ENCODE peak calls at places on chromosomes 1 and 21, in eight cellular contexts. E is AG08396, A is Panc1, J is dermis microvascular lymphatic vessel endothelial cell, F is hypothalamus, D is stomach, L is DND-41, Q is fibroblast of lung. Y is an unnamed sample.

GRCh38 chr1:29245876-29246275 is 9.6 kb downstream of the PTPRU start:
- DNase-seq in E (peak), A (peak), J (peak), F (no peak), D (no peak), L (peak), Q (peak), Y (no peak)

GRCh38 chr1:25820247-25821111 is 725 bp downstream of the MTFR1L start:
- DNase-seq in E (peak), A (no peak), J (peak), F (no peak), D (peak), L (peak), Q (peak), Y (no peak)

GRCh38 chr1:226723640-226724532 is 15.2 kb downstream of the ITPKB start:
- DNase-seq in E (peak), A (no peak), J (peak), F (no peak), D (no peak), L (no peak), Q (peak), Y (no peak)

GRCh38 chr1:243390315-243390875 is 134.6 kb downstream of the SDCCAG8 start:
- DNase-seq in E (no peak), A (no peak), J (peak), F (no peak), D (no peak), L (no peak), Q (no peak), Y (no peak)

GRCh38 chr1:150696590-150696989 is 364 bp downstream of the GOLPH3L start:
- DNase-seq in E (peak), A (no peak), J (peak), F (no peak), D (no peak), L (no peak), Q (peak), Y (no peak)

GRCh38 chr21:35059742-35060141 is 10.6 kb upstream of the RUNX1 start:
- DNase-seq in E (no peak), A (no peak), J (no peak), F (no peak), D (no peak), L (no peak), Q (no peak), Y (no peak)

GRCh38 chr1:24416666-24417391 is 1.2 kb downstream of the NIPAL3 start:
- DNase-seq in E (peak), A (peak), J (no peak), F (no peak), D (no peak), L (peak), Q (peak), Y (peak)

GRCh38 chr1:1623181-1623630 is 7.9 kb downstream of the MIB2 start:
- DNase-seq in E (no peak), A (no peak), J (no peak), F (no peak), D (no peak), L (no peak), Q (no peak), Y (no peak)

GRCh38 chr1:21530368-21531016 is 21.3 kb downstream of the ALPL start:
- DNase-seq in E (no peak), A (no peak), J (no peak), F (no peak), D (no peak), L (no peak), Q (peak), Y (no peak)

GRCh38 chr1:178532392-178532791 is 19.5 kb downstream of the TEX35 start:
- DNase-seq in E (peak), A (no peak), J (peak), F (peak), D (peak), L (peak), Q (peak), Y (no peak)

GRCh38 chr1:25786887-25787286 is 13.1 kb upstream of the SELENON start:
- DNase-seq in E (no peak), A (no peak), J (no peak), F (no peak), D (no peak), L (no peak), Q (no peak), Y (no peak)

GRCh38 chr1:109802136-109802900 is 38.6 kb upstream of the EPS8L3 start:
- DNase-seq in E (no peak), A (no peak), J (no peak), F (no peak), D (peak), L (peak), Q (no peak), Y (no peak)

GRCh38 chr1:177355575-177355974 is 184.8 kb downstream of the BRINP2 start:
- DNase-seq in E (peak), A (peak), J (no peak), F (no peak), D (peak), L (peak), Q (peak), Y (no peak)

GRCh38 chr1:220213381-220213983 is 58.8 kb downstream of the RAB3GAP2 start:
- DNase-seq in E (no peak), A (no peak), J (no peak), F (no peak), D (no peak), L (no peak), Q (no peak), Y (no peak)

GRCh38 chr1:234712891-234713305 is 102.9 kb upstream of the IRF2BP2 start:
- DNase-seq in E (no peak), A (no peak), J (no peak), F (no peak), D (no peak), L (no peak), Q (no peak), Y (no peak)

GRCh38 chr1:23376890-23377811 is 7.5 kb upstream of the ZNF436 start:
- DNase-seq in E (peak), A (peak), J (peak), F (no peak), D (no peak), L (no peak), Q (peak), Y (peak)

GRCh38 chr21:44897326-44898010 is 23.2 kb downstream of the ITGB2 start:
- DNase-seq in E (no peak), A (no peak), J (no peak), F (no peak), D (peak), L (peak), Q (no peak), Y (no peak)

GRCh38 chr1:111818081-111818480 is 62.4 kb downstream of the DDX20 start:
- DNase-seq in E (no peak), A (no peak), J (no peak), F (no peak), D (no peak), L (no peak), Q (no peak), Y (no peak)

GRCh38 chr21:36532769-36533467 is 53.0 kb upstream of the CLDN14 start:
- DNase-seq in E (no peak), A (no peak), J (no peak), F (no peak), D (no peak), L (no peak), Q (no peak), Y (no peak)

GRCh38 chr1:226784081-226785049 is 45.3 kb upstream of the ITPKB start:
- DNase-seq in E (no peak), A (no peak), J (peak), F (no peak), D (no peak), L (no peak), Q (no peak), Y (no peak)

GRCh38 chr1:21308847-21309652 is 18.8 kb upstream of the ECE1 start:
- DNase-seq in E (no peak), A (no peak), J (no peak), F (no peak), D (peak), L (no peak), Q (no peak), Y (peak)

GRCh38 chr1:9653195-9653782 is 1.8 kb downstream of the PIK3CD start:
- DNase-seq in E (no peak), A (no peak), J (no peak), F (no peak), D (no peak), L (no peak), Q (no peak), Y (no peak)

GRCh38 chr1:189149547-189150375 is 1327.9 kb downstream of the BRINP3 start:
- DNase-seq in E (no peak), A (no peak), J (no peak), F (no peak), D (peak), L (no peak), Q (no peak), Y (no peak)

GRCh38 chr1:202553560-202554038 is 156.7 kb downstream of the SYT2 start:
- DNase-seq in E (no peak), A (no peak), J (no peak), F (no peak), D (no peak), L (no peak), Q (no peak), Y (no peak)